ENCODE peak calls at places on chromosome 5, in ten cellular contexts. J is iPS DF 6.9, C is HFF-Myc, Z is glutamatergic neuron, V is activated B cell treated with CpG ODN at 0.5 μM for 24 hours, S is NB4, H is pulmonary artery endothelial cell, K is cardiac fibroblast, E is amniotic stem cell, F is lower lobe of right lung. D is an unnamed sample.
A peak's percentile ranks its signal among the peaks of the same experiment; 100 is the strongest.

GRCh38 chr5:6592611-6593010 is 40.2 kb downstream of the NSUN2 start:
- DNase-seq in J (no peak), C (no peak), Z (no peak), V (no peak), S (peak; percentile 24), H (no peak), K (peak; percentile 43), E (no peak), F (no peak), D (peak; percentile 14)

GRCh38 chr5:58717303-58718012 is 134.6 kb downstream of the RAB3C start:
- DNase-seq in J (peak; percentile 37), C (no peak), Z (no peak), V (no peak), S (no peak), H (no peak), K (no peak), E (no peak), F (no peak), D (no peak)

GRCh38 chr5:96433066-96433447 is at the start of gene PCSK1:
- DNase-seq in J (no peak), C (no peak), Z (peak; percentile 69), V (no peak), S (no peak), H (no peak), K (no peak), E (no peak), F (no peak), D (no peak)

GRCh38 chr5:113330533-113331200 is 104.1 kb downstream of the TSSK1B start:
- DNase-seq in J (no peak), C (no peak), Z (no peak), V (no peak), S (peak; percentile 39), H (no peak), K (peak; percentile 62), E (peak; percentile 6), F (no peak), D (no peak)

GRCh38 chr5:97835128-97835527 is 652.1 kb upstream of the RIOK2 start:
- DNase-seq in J (no peak), C (no peak), Z (no peak), V (no peak), S (no peak), H (no peak), K (no peak), E (no peak), F (no peak), D (no peak)

GRCh38 chr5:108642170-108642906 is 105.4 kb upstream of the FER start:
- DNase-seq in J (peak; percentile 71), C (peak; percentile 65), Z (peak; percentile 68), V (peak; percentile 20), S (peak; percentile 77), H (peak; percentile 36), K (peak; percentile 84), E (no peak), F (no peak), D (peak; percentile 48)

GRCh38 chr5:139733698-139734491 is 61.7 kb upstream of the PSD2 start:
- DNase-seq in J (no peak), C (no peak), Z (no peak), V (no peak), S (no peak), H (no peak), K (no peak), E (no peak), F (no peak), D (no peak)

GRCh38 chr5:151288180-151288579 is 15.4 kb downstream of the SLC36A3 start:
- DNase-seq in J (peak; percentile 18), C (no peak), Z (no peak), V (no peak), S (peak; percentile 21), H (no peak), K (no peak), E (no peak), F (no peak), D (no peak)

GRCh38 chr5:76601470-76601869 is 21.7 kb downstream of the F2RL2 start:
- DNase-seq in J (peak; percentile 37), C (peak; percentile 72), Z (no peak), V (no peak), S (peak; percentile 61), H (peak; percentile 37), K (peak; percentile 87), E (peak; percentile 74), F (no peak), D (no peak)

GRCh38 chr5:73763300-73764032 is 137.5 kb downstream of the ARHGEF28 start:
- DNase-seq in J (no peak), C (no peak), Z (no peak), V (no peak), S (no peak), H (no peak), K (peak; percentile 53), E (no peak), F (no peak), D (peak; percentile 14)

GRCh38 chr5:61289241-61289640 is 42.8 kb upstream of the ZSWIM6 start:
- DNase-seq in J (no peak), C (no peak), Z (no peak), V (no peak), S (no peak), H (no peak), K (peak; percentile 19), E (no peak), F (no peak), D (no peak)

GRCh38 chr5:1975406-1975715 is 92.6 kb upstream of the IRX4 start:
- DNase-seq in J (no peak), C (no peak), Z (no peak), V (no peak), S (no peak), H (no peak), K (no peak), E (no peak), F (no peak), D (no peak)

GRCh38 chr5:149403923-149404745 is 25.0 kb upstream of the IL17B start:
- DNase-seq in J (no peak), C (no peak), Z (no peak), V (no peak), S (peak; percentile 33), H (no peak), K (peak; percentile 97), E (no peak), F (no peak), D (peak; percentile 92)

GRCh38 chr5:57650360-57651069 is 167.9 kb upstream of the ACTBL2 start:
- DNase-seq in J (peak; percentile 52), C (peak; percentile 39), Z (peak; percentile 17), V (no peak), S (peak; percentile 43), H (peak; percentile 27), K (peak; percentile 74), E (peak; percentile 48), F (no peak), D (peak; percentile 33)

GRCh38 chr5:35518104-35518503 is 99.6 kb upstream of the SPEF2 start:
- DNase-seq in J (no peak), C (no peak), Z (no peak), V (no peak), S (peak; percentile 86), H (no peak), K (no peak), E (no peak), F (no peak), D (no peak)

GRCh38 chr5:160360310-160360709 is 10.1 kb downstream of the C1QTNF2 start:
- DNase-seq in J (no peak), C (no peak), Z (no peak), V (no peak), S (no peak), H (no peak), K (no peak), E (no peak), F (no peak), D (no peak)

GRCh38 chr5:71925608-71926091 is 181.6 kb upstream of the MAP1B start:
- DNase-seq in J (no peak), C (no peak), Z (no peak), V (no peak), S (no peak), H (no peak), K (peak; percentile 17), E (no peak), F (no peak), D (no peak)

GRCh38 chr5:4542145-4542778 is 597.9 kb upstream of the ADAMTS16 start:
- DNase-seq in J (no peak), C (no peak), Z (no peak), V (no peak), S (no peak), H (no peak), K (no peak), E (no peak), F (no peak), D (no peak)

GRCh38 chr5:159605585-159605984 is 275.3 kb upstream of the IL12B start:
- DNase-seq in J (no peak), C (no peak), Z (no peak), V (no peak), S (no peak), H (no peak), K (peak; percentile 67), E (no peak), F (no peak), D (no peak)

GRCh38 chr5:56543431-56544385 is 271.6 kb upstream of the MAP3K1 start:
- DNase-seq in J (no peak), C (no peak), Z (no peak), V (no peak), S (no peak), H (no peak), K (peak; percentile 31), E (no peak), F (no peak), D (peak; percentile 54)

GRCh38 chr5:97844797-97845196 is 661.8 kb upstream of the RIOK2 start:
- DNase-seq in J (no peak), C (no peak), Z (no peak), V (no peak), S (no peak), H (no peak), K (peak; percentile 5), E (no peak), F (no peak), D (no peak)

GRCh38 chr5:125044491-125045282 is 298.2 kb upstream of the ZNF608 start:
- DNase-seq in J (no peak), C (no peak), Z (no peak), V (no peak), S (no peak), H (no peak), K (peak; percentile 37), E (no peak), F (no peak), D (no peak)

GRCh38 chr5:112694853-112695709 is 42.6 kb upstream of the APC start:
- DNase-seq in J (no peak), C (no peak), Z (no peak), V (no peak), S (peak; percentile 43), H (no peak), K (peak; percentile 75), E (peak; percentile 2), F (no peak), D (no peak)

GRCh38 chr5:99061711-99062110 is 132.9 kb upstream of the CHD1 start:
- DNase-seq in J (no peak), C (peak; percentile 25), Z (no peak), V (no peak), S (peak; percentile 9), H (no peak), K (peak; percentile 67), E (peak; percentile 41), F (no peak), D (peak; percentile 73)

GRCh38 chr5:50667079-50667652 is 729 bp downstream of the PARP8 start:
- DNase-seq in J (no peak), C (no peak), Z (peak; percentile 72), V (no peak), S (peak; percentile 82), H (no peak), K (peak; percentile 69), E (no peak), F (peak; percentile 82), D (peak; percentile 13)

GRCh38 chr5:142650881-142651280 is 35.0 kb downstream of the FGF1 start:
- DNase-seq in J (no peak), C (no peak), Z (no peak), V (no peak), S (no peak), H (no peak), K (no peak), E (no peak), F (no peak), D (no peak)

GRCh38 chr5:147245381-147246055 is 10.7 kb downstream of the STK32A start:
- DNase-seq in J (no peak), C (no peak), Z (no peak), V (no peak), S (no peak), H (no peak), K (no peak), E (no peak), F (no peak), D (no peak)

GRCh38 chr5:124755565-124755964 is 9.1 kb upstream of the ZNF608 start:
- DNase-seq in J (no peak), C (no peak), Z (no peak), V (no peak), S (peak; percentile 8), H (no peak), K (peak; percentile 40), E (no peak), F (no peak), D (no peak)